ENCODE peak calls at places on chromosomes 12 and 14, in five cellular contexts. One of them, this sample, is unnamed.
A peak's percentile ranks its signal among the peaks of the same experiment; 100 is the strongest.

GRCh38 chr12:56836317-56836716 is 73.2 kb downstream of the HSD17B6 start:
- DNase-seq in left ventricle myocardium inferior: peak; percentile 19
- DNase-seq in lower leg skin: no peak
- DNase-seq in stomach: no peak
- DNase-seq in cardiac muscle cell: peak; percentile 59
- DNase-seq in this sample: peak; percentile 16

GRCh38 chr12:117518594-117519270 is 157.3 kb upstream of the NOS1 start:
- DNase-seq in left ventricle myocardium inferior: peak; percentile 81
- DNase-seq in lower leg skin: no peak
- DNase-seq in stomach: no peak
- DNase-seq in cardiac muscle cell: no peak
- DNase-seq in this sample: no peak

GRCh38 chr12:31118347-31118830 is 44.7 kb downstream of the DDX11 start:
- DNase-seq in left ventricle myocardium inferior: no peak
- DNase-seq in lower leg skin: no peak
- DNase-seq in stomach: no peak
- DNase-seq in cardiac muscle cell: no peak
- DNase-seq in this sample: no peak

GRCh38 chr12:116534341-116535121 is 24.6 kb upstream of the MAP1LC3B2 start:
- DNase-seq in left ventricle myocardium inferior: no peak
- DNase-seq in lower leg skin: no peak
- DNase-seq in stomach: no peak
- DNase-seq in cardiac muscle cell: no peak
- DNase-seq in this sample: no peak

GRCh38 chr12:42630323-42630722 is 40.8 kb upstream of the PRICKLE1 start:
- DNase-seq in left ventricle myocardium inferior: no peak
- DNase-seq in lower leg skin: no peak
- DNase-seq in stomach: no peak
- DNase-seq in cardiac muscle cell: no peak
- DNase-seq in this sample: no peak

GRCh38 chr12:2191534-2192153 is 138.9 kb downstream of the CACNA1C start:
- DNase-seq in left ventricle myocardium inferior: no peak
- DNase-seq in lower leg skin: no peak
- DNase-seq in stomach: no peak
- DNase-seq in cardiac muscle cell: no peak
- DNase-seq in this sample: no peak

GRCh38 chr12:101414533-101415119 is 7.1 kb upstream of the ARL1 start:
- DNase-seq in left ventricle myocardium inferior: no peak
- DNase-seq in lower leg skin: peak; percentile 45
- DNase-seq in stomach: no peak
- DNase-seq in cardiac muscle cell: peak; percentile 71
- DNase-seq in this sample: peak; percentile 57

GRCh38 chr14:50088731-50089130 is 27.6 kb downstream of the VCPKMT start:
- DNase-seq in left ventricle myocardium inferior: no peak
- DNase-seq in lower leg skin: no peak
- DNase-seq in stomach: no peak
- DNase-seq in cardiac muscle cell: peak; percentile 9
- DNase-seq in this sample: no peak

GRCh38 chr12:25546318-25546717 is 6.8 kb downstream of the LMNTD1 start:
- DNase-seq in left ventricle myocardium inferior: no peak
- DNase-seq in lower leg skin: no peak
- DNase-seq in stomach: no peak
- DNase-seq in cardiac muscle cell: peak; percentile 13
- DNase-seq in this sample: no peak

DNA sequence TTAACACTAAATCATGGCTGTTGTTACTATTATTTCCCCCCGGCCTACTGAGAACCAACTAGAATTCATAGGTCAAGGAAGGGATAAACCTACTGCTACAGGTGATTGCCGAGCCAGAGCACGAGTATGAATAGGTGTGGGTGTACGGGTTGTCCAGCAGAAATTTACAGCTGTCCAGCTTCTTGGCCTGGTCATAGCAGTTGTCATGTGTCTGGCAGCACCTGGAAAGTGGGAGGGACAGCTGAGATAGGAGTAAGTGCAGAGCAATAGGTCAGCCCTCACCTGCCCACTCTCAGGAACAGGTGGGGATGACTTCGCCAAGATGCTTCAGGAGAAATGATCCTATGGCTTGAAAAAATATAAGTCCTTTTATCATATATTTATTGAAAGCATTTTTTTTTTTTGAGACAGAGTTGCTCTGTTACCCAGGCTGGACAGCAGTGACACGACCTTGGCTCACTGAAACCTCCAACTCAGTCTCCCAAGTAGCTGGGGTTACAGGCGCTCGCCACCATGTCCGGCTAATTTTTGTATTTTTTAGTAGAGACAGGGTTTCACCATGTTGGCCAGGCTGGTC is 2.6 kb downstream of the PLA2G1B start:
- DNase-seq in left ventricle myocardium inferior: no peak
- DNase-seq in lower leg skin: no peak
- DNase-seq in stomach: peak; percentile 76
- DNase-seq in cardiac muscle cell: no peak
- DNase-seq in this sample: no peak
- H3K4me3 ChIP-seq in left ventricle myocardium inferior: peak overlapping the region; percentile 77
- H3K4me3 ChIP-seq in lower leg skin: no peak overlapping the region
- H3K4me3 ChIP-seq in stomach: no peak overlapping the region
- H3K4me3 ChIP-seq in cardiac muscle cell: no peak overlapping the region
- H3K4me3 ChIP-seq in this sample: no peak overlapping the region

GRCh38 chr12:38385492-38385864 is 68.9 kb downstream of the ALG10B start:
- DNase-seq in left ventricle myocardium inferior: no peak
- DNase-seq in lower leg skin: no peak
- DNase-seq in stomach: no peak
- DNase-seq in cardiac muscle cell: no peak
- DNase-seq in this sample: no peak

GRCh38 chr12:38386238-38386985 is 69.8 kb downstream of the ALG10B start:
- DNase-seq in left ventricle myocardium inferior: no peak
- DNase-seq in lower leg skin: no peak
- DNase-seq in stomach: no peak
- DNase-seq in cardiac muscle cell: no peak
- DNase-seq in this sample: no peak

GRCh38 chr12:38389581-38389980 is 73.0 kb downstream of the ALG10B start:
- DNase-seq in left ventricle myocardium inferior: no peak
- DNase-seq in lower leg skin: no peak
- DNase-seq in stomach: no peak
- DNase-seq in cardiac muscle cell: no peak
- DNase-seq in this sample: no peak

GRCh38 chr12:38384816-38385491 is 68.4 kb downstream of the ALG10B start:
- DNase-seq in left ventricle myocardium inferior: no peak
- DNase-seq in lower leg skin: no peak
- DNase-seq in stomach: no peak
- DNase-seq in cardiac muscle cell: no peak
- DNase-seq in this sample: no peak
- TF ChIP-seq CTCF in left ventricle myocardium inferior: no peak
- TF ChIP-seq CTCF in lower leg skin: no peak
- TF ChIP-seq CTCF in stomach: no peak
- TF ChIP-seq CTCF in cardiac muscle cell: no peak
- TF ChIP-seq CTCF in this sample: no peak

GRCh38 chr14:22494486-22495135 is 94.4 kb downstream of the DAD1 start:
- DNase-seq in left ventricle myocardium inferior: no peak
- DNase-seq in lower leg skin: no peak
- DNase-seq in stomach: no peak
- DNase-seq in cardiac muscle cell: no peak
- DNase-seq in this sample: no peak
- H3K4me3 ChIP-seq in left ventricle myocardium inferior: no peak overlapping the region
- H3K4me3 ChIP-seq in lower leg skin: no peak overlapping the region
- H3K4me3 ChIP-seq in stomach: no peak overlapping the region
- H3K4me3 ChIP-seq in cardiac muscle cell: no peak overlapping the region
- H3K4me3 ChIP-seq in this sample: no peak overlapping the region

GRCh38 chr12:90250766-90251165 is 542.1 kb upstream of the ATP2B1 start:
- DNase-seq in left ventricle myocardium inferior: no peak
- DNase-seq in lower leg skin: peak; percentile 43
- DNase-seq in stomach: no peak
- DNase-seq in cardiac muscle cell: peak; percentile 84
- DNase-seq in this sample: no peak

GRCh38 chr12:90257927-90258624 is 549.4 kb upstream of the ATP2B1 start:
- DNase-seq in left ventricle myocardium inferior: no peak
- DNase-seq in lower leg skin: no peak
- DNase-seq in stomach: no peak
- DNase-seq in cardiac muscle cell: no peak
- DNase-seq in this sample: no peak

GRCh38 chr12:90250041-90250440 is 541.4 kb upstream of the ATP2B1 start:
- DNase-seq in left ventricle myocardium inferior: no peak
- DNase-seq in lower leg skin: no peak
- DNase-seq in stomach: no peak
- DNase-seq in cardiac muscle cell: no peak
- DNase-seq in this sample: no peak

GRCh38 chr12:90253142-90253541 is 544.5 kb upstream of the ATP2B1 start:
- DNase-seq in left ventricle myocardium inferior: no peak
- DNase-seq in lower leg skin: no peak
- DNase-seq in stomach: no peak
- DNase-seq in cardiac muscle cell: no peak
- DNase-seq in this sample: no peak

DNA sequence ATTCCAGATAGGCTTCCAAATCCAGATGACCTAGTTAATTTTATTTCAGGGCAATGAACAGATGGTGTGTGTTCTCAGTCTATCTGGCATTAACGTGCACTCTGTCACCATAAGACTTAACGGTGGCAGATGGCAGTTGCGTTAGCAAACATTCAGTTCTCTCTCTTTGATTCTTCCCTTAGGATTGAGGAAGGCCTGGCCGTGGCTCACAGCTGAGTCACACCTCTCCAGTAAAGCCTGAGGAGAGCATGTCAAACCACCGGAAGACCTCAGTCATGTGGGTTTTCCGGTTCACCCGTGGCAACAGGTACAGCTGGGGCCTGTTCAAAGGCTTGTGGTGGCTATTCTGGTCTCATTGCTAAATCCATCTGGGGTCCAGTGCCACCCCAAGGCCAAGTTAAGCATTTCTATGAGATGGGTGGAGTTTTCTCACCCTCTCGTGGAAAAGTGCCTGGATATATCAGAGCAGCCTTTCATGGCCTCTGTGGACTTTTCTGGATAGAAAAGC is 545.1 kb upstream of the ATP2B1 start:
- DNase-seq in left ventricle myocardium inferior: peak; percentile 57
- DNase-seq in lower leg skin: peak; percentile 83
- DNase-seq in stomach: peak; percentile 33
- DNase-seq in cardiac muscle cell: peak; percentile 89
- DNase-seq in this sample: peak; percentile 91
- TF ChIP-seq CTCF in left ventricle myocardium inferior: no peak
- TF ChIP-seq CTCF in lower leg skin: no peak
- TF ChIP-seq CTCF in stomach: no peak
- TF ChIP-seq CTCF in cardiac muscle cell: peak; percentile 38
- TF ChIP-seq CTCF in this sample: peak; percentile 68

GRCh38 chr14:93587330-93587729 is 156.6 kb downstream of the UNC79 start:
- DNase-seq in left ventricle myocardium inferior: no peak
- DNase-seq in lower leg skin: no peak
- DNase-seq in stomach: no peak
- DNase-seq in cardiac muscle cell: no peak
- DNase-seq in this sample: no peak

DNA sequence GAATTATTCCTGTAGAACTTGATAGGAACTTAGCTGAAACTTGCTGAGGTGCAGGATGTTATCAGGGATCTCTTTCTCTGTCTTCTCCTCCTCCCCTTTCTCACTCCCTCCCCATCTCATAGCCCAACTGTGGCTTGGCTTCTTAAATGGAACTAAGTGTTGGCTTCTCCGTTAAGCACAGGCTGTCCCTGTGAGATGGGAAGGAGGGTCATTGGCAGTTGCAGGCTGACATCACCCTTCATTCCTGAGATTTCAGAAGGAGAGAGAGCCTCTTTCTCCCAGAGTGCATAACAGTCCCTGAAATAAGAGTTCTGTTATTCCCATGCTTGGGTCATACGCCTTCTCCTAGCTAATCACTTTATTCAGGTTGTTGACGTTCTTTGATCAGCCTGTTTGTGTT is 162.0 kb downstream of the UNC79 start:
- DNase-seq in left ventricle myocardium inferior: no peak
- DNase-seq in lower leg skin: no peak
- DNase-seq in stomach: no peak
- DNase-seq in cardiac muscle cell: no peak
- DNase-seq in this sample: no peak
- H3K4me3 ChIP-seq in left ventricle myocardium inferior: no peak overlapping the region
- H3K4me3 ChIP-seq in lower leg skin: no peak overlapping the region
- H3K4me3 ChIP-seq in stomach: no peak overlapping the region
- H3K4me3 ChIP-seq in cardiac muscle cell: no peak overlapping the region
- H3K4me3 ChIP-seq in this sample: no peak overlapping the region

GRCh38 chr12:66549050-66549389 is 129.9 kb downstream of the GRIP1 start:
- DNase-seq in left ventricle myocardium inferior: no peak
- DNase-seq in lower leg skin: no peak
- DNase-seq in stomach: no peak
- DNase-seq in cardiac muscle cell: no peak
- DNase-seq in this sample: no peak
- TF ChIP-seq CTCF in left ventricle myocardium inferior: no peak
- TF ChIP-seq CTCF in lower leg skin: no peak
- TF ChIP-seq CTCF in stomach: no peak
- TF ChIP-seq CTCF in cardiac muscle cell: peak; percentile 1
- TF ChIP-seq CTCF in this sample: no peak

DNA sequence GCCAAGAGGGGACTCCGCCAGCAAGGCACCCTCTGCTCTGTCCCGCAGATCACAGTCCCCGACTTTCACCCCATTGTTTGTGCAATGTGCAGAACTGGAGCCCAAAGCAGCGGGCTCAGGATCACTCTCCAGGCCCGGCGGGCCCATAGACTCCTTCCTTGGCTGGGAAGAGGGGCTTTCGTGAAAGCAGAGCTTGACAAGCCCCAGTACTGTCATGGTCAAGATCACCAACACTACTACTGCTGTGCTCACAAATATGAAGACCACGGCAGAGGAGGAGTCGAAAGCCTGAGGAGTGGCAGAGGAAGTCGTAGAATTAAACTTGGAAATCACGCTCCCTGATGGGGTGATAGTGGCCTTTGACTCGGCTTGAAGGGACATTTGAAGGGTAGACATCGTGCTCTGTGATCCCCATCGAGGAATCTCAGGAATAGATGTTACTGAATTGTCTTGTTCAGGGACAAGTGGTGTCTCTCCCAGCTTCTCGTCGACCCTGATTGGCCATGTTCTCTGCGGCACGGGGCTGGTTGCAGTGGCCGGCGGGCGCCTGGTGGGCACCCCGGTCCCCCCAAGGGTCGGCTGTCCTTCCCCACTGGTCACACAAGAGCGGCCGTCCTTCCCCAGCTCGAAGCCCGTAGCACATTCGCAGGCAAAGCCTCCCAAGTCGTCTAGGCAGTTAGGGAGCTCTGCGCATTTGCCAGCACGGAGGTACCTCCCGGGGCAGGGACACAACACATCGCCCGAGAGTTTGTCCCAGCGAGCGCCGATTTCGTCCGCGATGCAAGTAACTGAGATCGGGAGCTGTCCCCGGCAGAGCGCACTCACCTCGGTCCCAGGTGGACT is 1.1 kb downstream of the CLEC14A start:
- DNase-seq in left ventricle myocardium inferior: peak; percentile 16
- DNase-seq in lower leg skin: no peak
- DNase-seq in stomach: peak; percentile 41
- DNase-seq in cardiac muscle cell: peak; percentile 33
- DNase-seq in this sample: no peak
- H3K4me3 ChIP-seq in left ventricle myocardium inferior: peak overlapping the region; percentile 76
- H3K4me3 ChIP-seq in lower leg skin: peak overlapping the region; percentile 16
- H3K4me3 ChIP-seq in stomach: peak overlapping the region; percentile 45
- H3K4me3 ChIP-seq in cardiac muscle cell: peak overlapping the region; percentile 18
- H3K4me3 ChIP-seq in this sample: peak overlapping the region; percentile 37

This sample was measured in brain microvascular endothelial cell.